ENCODE peak calls at places on chromosomes 11 and 22, in eight cellular contexts. O, V, S, R, X, T, I and K are unnamed samples.

GRCh38 chr22:31217890-31218287 is 5.8 kb downstream of the LIMK2 start:
- DNase-seq in V (no peak), O (no peak), R (no peak), X (no peak), I (no peak), T (no peak), S (no peak), K (no peak)

GRCh38 chr22:43504068-43504467 is 92.3 kb downstream of the MPPED1 start:
- DNase-seq in S (no peak), T (no peak), X (no peak), V (no peak), O (no peak), I (no peak), R (no peak), K (no peak)

GRCh38 chr22:20857247-20857643 is 1.4 kb downstream of the PI4KA start:
- DNase-seq in T (no peak), I (no peak), S (no peak), X (no peak), R (no peak), O (no peak), V (no peak), K (no peak)

GRCh38 chr11:115324569-115325432 is 179.4 kb downstream of the CADM1 start:
- DNase-seq in I (no peak), S (peak), V (no peak), X (no peak), R (peak), T (no peak), O (peak), K (peak)

GRCh38 chr11:2994336-2994730 is 2.2 kb upstream of the NAP1L4 start:
- DNase-seq in V (no peak), O (no peak), X (no peak), I (no peak), S (no peak), T (no peak), R (no peak), K (no peak)

GRCh38 chr22:38313384-38313955 is 3.8 kb downstream of the CSNK1E start:
- DNase-seq in T (no peak), V (no peak), S (peak), X (peak), R (no peak), O (no peak), I (no peak), K (peak)

GRCh38 chr11:86508604-86509471 is 134.2 kb downstream of the CCDC81 start:
- DNase-seq in I (no peak), T (no peak), S (peak), O (no peak), X (no peak), V (no peak), R (no peak), K (peak)

GRCh38 chr11:31110825-31111224 is 258.7 kb downstream of the DCDC1 start:
- DNase-seq in T (no peak), O (no peak), V (no peak), R (no peak), X (no peak), I (no peak), S (no peak), K (no peak)

GRCh38 chr22:50696799-50697561 is 24.4 kb downstream of the SHANK3 start:
- DNase-seq in S (no peak), R (peak), X (no peak), I (no peak), O (no peak), V (no peak), T (no peak), K (no peak)

GRCh38 chr22:30947163-30947820 is 21.3 kb downstream of the MORC2 start:
- DNase-seq in X (no peak), T (no peak), S (no peak), I (no peak), R (no peak), O (peak), V (no peak), K (no peak)

GRCh38 chr11:65393513-65394079 is 7.2 kb downstream of the FRMD8 start:
- DNase-seq in I (no peak), O (no peak), T (no peak), X (no peak), V (no peak), S (no peak), R (no peak), K (no peak)

GRCh38 chr11:72838691-72839305 is 24.6 kb downstream of the ATG16L2 start:
- DNase-seq in V (no peak), X (no peak), O (no peak), T (no peak), S (no peak), I (no peak), R (no peak), K (no peak)

GRCh38 chr11:69007978-69008381 is 5.1 kb downstream of the MRGPRF start:
- DNase-seq in O (no peak), S (no peak), X (no peak), V (no peak), R (no peak), I (no peak), T (no peak), K (peak)

GRCh38 chr11:102421262-102421661 is 31.3 kb downstream of the TMEM123 start:
- DNase-seq in V (no peak), I (no peak), S (no peak), O (peak), X (no peak), T (no peak), R (no peak), K (peak)

GRCh38 chr11:119120639-119121007 is 757 bp upstream of the HINFP start:
- DNase-seq in T (no peak), I (no peak), X (no peak), R (no peak), O (no peak), V (no peak), S (no peak), K (no peak)

GRCh38 chr11:76250520-76251222 is 44.4 kb upstream of the WNT11 start:
- DNase-seq in I (no peak), S (no peak), X (no peak), T (no peak), O (no peak), R (no peak), V (no peak), K (no peak)